ENCODE peak calls at places on chromosomes 16 and 17, in seven cellular contexts. One of them, this sample, is unnamed.

GRCh38 chr16:68079616-68080344 is 5.4 kb upstream of the NFATC3 start:
- DNase-seq in mucosa of descending colon: peak
- DNase-seq in uterus: peak
- DNase-seq in ovary: peak
- DNase-seq in thoracic aorta: no peak
- DNase-seq in mesothelial cell of epicardium: no peak
- DNase-seq in IMR-90: no peak
- DNase-seq in this sample: peak

GRCh38 chr16:11224894-11225676 is 30.9 kb downstream of the SOCS1 start:
- DNase-seq in mucosa of descending colon: peak
- DNase-seq in uterus: peak
- DNase-seq in ovary: no peak
- DNase-seq in thoracic aorta: no peak
- DNase-seq in mesothelial cell of epicardium: no peak
- DNase-seq in IMR-90: peak
- DNase-seq in this sample: no peak

GRCh38 chr16:14111713-14112538 is 40.8 kb downstream of the MRTFB start:
- DNase-seq in mucosa of descending colon: peak
- DNase-seq in uterus: peak
- DNase-seq in ovary: peak
- DNase-seq in thoracic aorta: no peak
- DNase-seq in mesothelial cell of epicardium: no peak
- DNase-seq in IMR-90: no peak
- DNase-seq in this sample: no peak

GRCh38 chr16:71357681-71358080 is 842 bp upstream of the CALB2 start:
- DNase-seq in mucosa of descending colon: no peak
- DNase-seq in uterus: no peak
- DNase-seq in ovary: no peak
- DNase-seq in thoracic aorta: no peak
- DNase-seq in mesothelial cell of epicardium: no peak
- DNase-seq in IMR-90: no peak
- DNase-seq in this sample: no peak

GRCh38 chr17:49260011-49260921 is 29.7 kb upstream of the PHOSPHO1 start:
- DNase-seq in mucosa of descending colon: peak
- DNase-seq in uterus: peak
- DNase-seq in ovary: peak
- DNase-seq in thoracic aorta: peak
- DNase-seq in mesothelial cell of epicardium: peak
- DNase-seq in IMR-90: peak
- DNase-seq in this sample: peak

GRCh38 chr16:72066747-72067146 is 3.7 kb downstream of the HPR start:
- DNase-seq in mucosa of descending colon: no peak
- DNase-seq in uterus: no peak
- DNase-seq in ovary: peak
- DNase-seq in thoracic aorta: no peak
- DNase-seq in mesothelial cell of epicardium: no peak
- DNase-seq in IMR-90: peak
- DNase-seq in this sample: no peak

GRCh38 chr17:63512388-63512787 is 10.8 kb upstream of the KCNH6 start:
- DNase-seq in mucosa of descending colon: no peak
- DNase-seq in uterus: no peak
- DNase-seq in ovary: no peak
- DNase-seq in thoracic aorta: no peak
- DNase-seq in mesothelial cell of epicardium: no peak
- DNase-seq in IMR-90: no peak
- DNase-seq in this sample: no peak

GRCh38 chr17:42402121-42402516 is 13.9 kb upstream of the STAT3 start:
- DNase-seq in mucosa of descending colon: peak
- DNase-seq in uterus: no peak
- DNase-seq in ovary: no peak
- DNase-seq in thoracic aorta: no peak
- DNase-seq in mesothelial cell of epicardium: no peak
- DNase-seq in IMR-90: peak
- DNase-seq in this sample: no peak

GRCh38 chr17:68290268-68290954 is 516 bp downstream of the SLC16A6 start:
- DNase-seq in mucosa of descending colon: peak
- DNase-seq in uterus: no peak
- DNase-seq in ovary: no peak
- DNase-seq in thoracic aorta: no peak
- DNase-seq in mesothelial cell of epicardium: peak
- DNase-seq in IMR-90: no peak
- DNase-seq in this sample: no peak

GRCh38 chr17:69501591-69502468 is 87.3 kb downstream of the MAP2K6 start:
- DNase-seq in mucosa of descending colon: peak
- DNase-seq in uterus: peak
- DNase-seq in ovary: peak
- DNase-seq in thoracic aorta: no peak
- DNase-seq in mesothelial cell of epicardium: no peak
- DNase-seq in IMR-90: peak
- DNase-seq in this sample: no peak

GRCh38 chr17:1683489-1683888 is 1.2 kb downstream of the PRPF8 start:
- DNase-seq in mucosa of descending colon: no peak
- DNase-seq in uterus: no peak
- DNase-seq in ovary: no peak
- DNase-seq in thoracic aorta: no peak
- DNase-seq in mesothelial cell of epicardium: no peak
- DNase-seq in IMR-90: no peak
- DNase-seq in this sample: no peak

GRCh38 chr16:86343733-86344585 is 166.4 kb upstream of the FOXF1 start:
- DNase-seq in mucosa of descending colon: no peak
- DNase-seq in uterus: no peak
- DNase-seq in ovary: no peak
- DNase-seq in thoracic aorta: no peak
- DNase-seq in mesothelial cell of epicardium: no peak
- DNase-seq in IMR-90: peak
- DNase-seq in this sample: no peak

GRCh38 chr16:586047-586644 is 3.7 kb upstream of the RAB40C start:
- DNase-seq in mucosa of descending colon: no peak
- DNase-seq in uterus: peak
- DNase-seq in ovary: no peak
- DNase-seq in thoracic aorta: no peak
- DNase-seq in mesothelial cell of epicardium: no peak
- DNase-seq in IMR-90: peak
- DNase-seq in this sample: no peak

GRCh38 chr17:68509151-68510057 is 2.8 kb upstream of the PRKAR1A start:
- DNase-seq in mucosa of descending colon: peak
- DNase-seq in uterus: no peak
- DNase-seq in ovary: peak
- DNase-seq in thoracic aorta: no peak
- DNase-seq in mesothelial cell of epicardium: no peak
- DNase-seq in IMR-90: no peak
- DNase-seq in this sample: no peak

GRCh38 chr16:19116711-19117449 is 3.1 kb downstream of the ITPRIPL2 start:
- DNase-seq in mucosa of descending colon: no peak
- DNase-seq in uterus: no peak
- DNase-seq in ovary: no peak
- DNase-seq in thoracic aorta: no peak
- DNase-seq in mesothelial cell of epicardium: no peak
- DNase-seq in IMR-90: peak
- DNase-seq in this sample: no peak

GRCh38 chr17:58330544-58330996 is 2.0 kb upstream of the TSPOAP1 start:
- DNase-seq in mucosa of descending colon: peak
- DNase-seq in uterus: no peak
- DNase-seq in ovary: no peak
- DNase-seq in thoracic aorta: no peak
- DNase-seq in mesothelial cell of epicardium: no peak
- DNase-seq in IMR-90: no peak
- DNase-seq in this sample: no peak

GRCh38 chr17:47242648-47243047 is 11.0 kb upstream of the ITGB3 start:
- DNase-seq in mucosa of descending colon: no peak
- DNase-seq in uterus: no peak
- DNase-seq in ovary: no peak
- DNase-seq in thoracic aorta: no peak
- DNase-seq in mesothelial cell of epicardium: no peak
- DNase-seq in IMR-90: no peak
- DNase-seq in this sample: no peak

GRCh38 chr17:47208744-47209488 is at the start of gene MYL4:
- DNase-seq in mucosa of descending colon: no peak
- DNase-seq in uterus: no peak
- DNase-seq in ovary: no peak
- DNase-seq in thoracic aorta: no peak
- DNase-seq in mesothelial cell of epicardium: no peak
- DNase-seq in IMR-90: no peak
- DNase-seq in this sample: no peak

GRCh38 chr16:200388-200787 is 20.1 kb downstream of the HBQ1 start:
- DNase-seq in mucosa of descending colon: no peak
- DNase-seq in uterus: no peak
- DNase-seq in ovary: no peak
- DNase-seq in thoracic aorta: no peak
- DNase-seq in mesothelial cell of epicardium: no peak
- DNase-seq in IMR-90: peak
- DNase-seq in this sample: no peak

GRCh38 chr17:66633322-66633965 is 201.5 kb upstream of the CACNG5 start:
- DNase-seq in mucosa of descending colon: no peak
- DNase-seq in uterus: no peak
- DNase-seq in ovary: no peak
- DNase-seq in thoracic aorta: no peak
- DNase-seq in mesothelial cell of epicardium: no peak
- DNase-seq in IMR-90: peak
- DNase-seq in this sample: no peak

GRCh38 chr17:41338961-41339485 is 11.6 kb downstream of the KRT33A start:
- DNase-seq in mucosa of descending colon: no peak
- DNase-seq in uterus: no peak
- DNase-seq in ovary: no peak
- DNase-seq in thoracic aorta: no peak
- DNase-seq in mesothelial cell of epicardium: no peak
- DNase-seq in IMR-90: peak
- DNase-seq in this sample: no peak

GRCh38 chr17:38605852-38606645 is at the start of gene SRCIN1:
- DNase-seq in mucosa of descending colon: peak
- DNase-seq in uterus: peak
- DNase-seq in ovary: peak
- DNase-seq in thoracic aorta: no peak
- DNase-seq in mesothelial cell of epicardium: peak
- DNase-seq in IMR-90: peak
- DNase-seq in this sample: no peak
- TF ChIP-seq CTCF in mucosa of descending colon: peak
- TF ChIP-seq CTCF in uterus: peak
- TF ChIP-seq CTCF in ovary: peak
- TF ChIP-seq CTCF in thoracic aorta: peak
- TF ChIP-seq CTCF in mesothelial cell of epicardium: peak
- TF ChIP-seq CTCF in IMR-90: peak
- TF ChIP-seq CTCF in this sample: peak

GRCh38 chr17:10633738-10634379 is 23.2 kb downstream of the MYH3 start:
- DNase-seq in mucosa of descending colon: no peak
- DNase-seq in uterus: no peak
- DNase-seq in ovary: no peak
- DNase-seq in thoracic aorta: no peak
- DNase-seq in mesothelial cell of epicardium: no peak
- DNase-seq in IMR-90: no peak
- DNase-seq in this sample: no peak

GRCh38 chr17:10638151-10638550 is 19.0 kb downstream of the MYH3 start:
- DNase-seq in mucosa of descending colon: no peak
- DNase-seq in uterus: no peak
- DNase-seq in ovary: no peak
- DNase-seq in thoracic aorta: no peak
- DNase-seq in mesothelial cell of epicardium: no peak
- DNase-seq in IMR-90: no peak
- DNase-seq in this sample: no peak

GRCh38 chr17:10631048-10631700 is 25.9 kb downstream of the MYH3 start:
- DNase-seq in mucosa of descending colon: peak
- DNase-seq in uterus: no peak
- DNase-seq in ovary: no peak
- DNase-seq in thoracic aorta: no peak
- DNase-seq in mesothelial cell of epicardium: peak
- DNase-seq in IMR-90: peak
- DNase-seq in this sample: no peak

GRCh38 chr17:10631701-10632100 is 25.4 kb downstream of the MYH3 start:
- DNase-seq in mucosa of descending colon: no peak
- DNase-seq in uterus: no peak
- DNase-seq in ovary: no peak
- DNase-seq in thoracic aorta: no peak
- DNase-seq in mesothelial cell of epicardium: no peak
- DNase-seq in IMR-90: no peak
- DNase-seq in this sample: no peak

GRCh38 chr17:10635290-10635689 is 21.8 kb downstream of the MYH3 start:
- DNase-seq in mucosa of descending colon: no peak
- DNase-seq in uterus: no peak
- DNase-seq in ovary: no peak
- DNase-seq in thoracic aorta: no peak
- DNase-seq in mesothelial cell of epicardium: no peak
- DNase-seq in IMR-90: no peak
- DNase-seq in this sample: no peak
- TF ChIP-seq CTCF in mucosa of descending colon: no peak
- TF ChIP-seq CTCF in uterus: no peak
- TF ChIP-seq CTCF in ovary: no peak
- TF ChIP-seq CTCF in thoracic aorta: no peak
- TF ChIP-seq CTCF in mesothelial cell of epicardium: no peak
- TF ChIP-seq CTCF in IMR-90: no peak
- TF ChIP-seq CTCF in this sample: no peak

DNA sequence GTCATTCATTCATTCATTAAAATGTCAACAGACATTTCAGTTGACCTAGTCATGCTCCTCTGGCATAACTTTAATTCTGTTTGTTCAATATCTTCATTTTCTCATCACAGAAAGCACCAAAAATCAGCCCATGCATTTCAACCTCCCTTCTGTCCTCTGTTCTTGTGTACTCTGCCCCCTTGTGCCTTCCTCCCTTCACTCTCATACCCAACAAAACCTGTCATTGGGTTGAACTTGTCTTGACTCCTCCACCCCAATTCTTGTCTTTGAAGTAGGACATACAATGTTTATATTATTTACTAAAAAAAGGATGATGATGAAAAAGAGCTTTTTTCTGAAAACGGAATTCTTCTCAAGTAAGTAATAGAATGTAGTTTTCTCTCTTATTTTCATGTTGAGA is 43.8 kb downstream of the COX10 start:
- DNase-seq in mucosa of descending colon: no peak
- DNase-seq in uterus: no peak
- DNase-seq in ovary: no peak
- DNase-seq in thoracic aorta: no peak
- DNase-seq in mesothelial cell of epicardium: no peak
- DNase-seq in IMR-90: no peak
- DNase-seq in this sample: no peak
- TF ChIP-seq CTCF in mucosa of descending colon: no peak
- TF ChIP-seq CTCF in uterus: no peak
- TF ChIP-seq CTCF in ovary: no peak
- TF ChIP-seq CTCF in thoracic aorta: no peak
- TF ChIP-seq CTCF in mesothelial cell of epicardium: no peak
- TF ChIP-seq CTCF in IMR-90: no peak
- TF ChIP-seq CTCF in this sample: no peak

DNA sequence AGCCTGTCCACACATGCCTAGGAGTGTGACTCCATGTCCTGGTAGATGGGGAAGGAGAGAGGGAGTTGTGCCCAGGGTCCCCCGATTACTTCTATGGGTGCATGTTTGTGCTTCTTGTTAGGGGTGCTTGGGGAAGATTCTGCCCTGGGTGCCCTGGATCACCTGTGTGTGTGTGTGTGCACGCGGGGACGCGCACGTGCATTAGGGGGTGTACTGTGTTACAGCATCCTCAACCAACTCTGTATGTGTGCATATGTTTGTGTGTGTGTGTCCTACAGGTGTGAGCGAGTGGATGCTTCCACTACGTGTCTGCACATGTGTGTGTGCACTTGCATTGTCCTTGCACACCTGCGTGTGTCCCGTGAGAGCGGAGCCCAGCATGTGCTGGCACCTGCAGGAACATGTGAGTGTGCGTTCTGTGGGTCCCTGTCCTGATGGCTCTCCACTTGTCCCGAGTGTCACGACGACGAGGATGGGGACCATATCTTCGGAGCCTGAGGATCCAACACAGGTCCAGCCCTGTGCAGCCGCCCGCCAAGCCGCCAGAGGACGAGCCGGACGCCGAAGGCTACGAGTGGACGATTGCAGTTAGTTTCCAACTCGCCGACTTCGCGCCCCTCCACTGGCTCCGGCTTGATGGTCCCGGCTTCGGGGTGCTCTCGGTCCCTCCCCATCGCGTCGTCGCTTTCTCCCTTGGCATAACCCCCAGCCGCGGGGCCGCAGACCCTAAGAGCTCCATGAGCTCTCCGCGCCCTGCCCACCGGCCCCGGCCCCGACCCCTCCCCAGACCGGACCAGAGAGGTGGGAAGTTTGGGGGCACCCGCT is 6.0 kb upstream of the TBC1D3B start:
- DNase-seq in mucosa of descending colon: no peak
- DNase-seq in uterus: no peak
- DNase-seq in ovary: no peak
- DNase-seq in thoracic aorta: no peak
- DNase-seq in mesothelial cell of epicardium: peak
- DNase-seq in IMR-90: no peak
- DNase-seq in this sample: no peak
- TF ChIP-seq CTCF in mucosa of descending colon: no peak
- TF ChIP-seq CTCF in uterus: no peak
- TF ChIP-seq CTCF in ovary: no peak
- TF ChIP-seq CTCF in thoracic aorta: no peak
- TF ChIP-seq CTCF in mesothelial cell of epicardium: no peak
- TF ChIP-seq CTCF in IMR-90: no peak
- TF ChIP-seq CTCF in this sample: no peak